ENCODE peak calls at places on chromosome 1, in eight cellular contexts. One of them, this sample, is unnamed.

GRCh38 chr1:186735463-186735862 is 55.2 kb upstream of the PTGS2 start:
- DNase-seq in PC-9: no peak
- DNase-seq in neural progenitor cell: no peak
- DNase-seq in tibial nerve: no peak
- DNase-seq in neural crest cell: no peak
- DNase-seq in CD8-positive, alpha-beta T cell: no peak
- DNase-seq in epithelial cell of esophagus: peak; percentile 87
- DNase-seq in BE2C: no peak
- DNase-seq in this sample: no peak

GRCh38 chr1:30782361-30783243 is 25.0 kb upstream of the LAPTM5 start:
- DNase-seq in CD8-positive, alpha-beta T cell: peak; percentile 36
- DNase-seq in neural progenitor cell: peak; percentile 89
- DNase-seq in tibial nerve: no peak
- DNase-seq in PC-9: peak; percentile 52
- DNase-seq in neural crest cell: peak; percentile 80
- DNase-seq in epithelial cell of esophagus: peak; percentile 60
- DNase-seq in BE2C: peak; percentile 50
- DNase-seq in this sample: peak; percentile 94

GRCh38 chr1:9670085-9670484 is 18.6 kb downstream of the PIK3CD start:
- DNase-seq in PC-9: no peak
- DNase-seq in BE2C: no peak
- DNase-seq in neural progenitor cell: no peak
- DNase-seq in CD8-positive, alpha-beta T cell: no peak
- DNase-seq in neural crest cell: no peak
- DNase-seq in epithelial cell of esophagus: no peak
- DNase-seq in tibial nerve: no peak
- DNase-seq in this sample: no peak

GRCh38 chr1:206766251-206766856 is 4.2 kb upstream of the IL19 start:
- DNase-seq in epithelial cell of esophagus: peak; percentile 18
- DNase-seq in CD8-positive, alpha-beta T cell: peak; percentile 47
- DNase-seq in BE2C: no peak
- DNase-seq in neural crest cell: no peak
- DNase-seq in tibial nerve: no peak
- DNase-seq in PC-9: peak; percentile 16
- DNase-seq in neural progenitor cell: peak; percentile 7
- DNase-seq in this sample: no peak

GRCh38 chr1:24289937-24290595 is 29.1 kb upstream of the GRHL3 start:
- DNase-seq in neural crest cell: no peak
- DNase-seq in tibial nerve: peak; percentile 61
- DNase-seq in PC-9: peak; percentile 67
- DNase-seq in CD8-positive, alpha-beta T cell: no peak
- DNase-seq in BE2C: peak; percentile 80
- DNase-seq in epithelial cell of esophagus: peak; percentile 93
- DNase-seq in neural progenitor cell: no peak
- DNase-seq in this sample: no peak

GRCh38 chr1:111769517-111770146 is 13.9 kb downstream of the DDX20 start:
- DNase-seq in tibial nerve: no peak
- DNase-seq in epithelial cell of esophagus: peak; percentile 75
- DNase-seq in BE2C: peak; percentile 52
- DNase-seq in neural progenitor cell: peak; percentile 57
- DNase-seq in neural crest cell: no peak
- DNase-seq in CD8-positive, alpha-beta T cell: peak; percentile 7
- DNase-seq in PC-9: peak; percentile 20
- DNase-seq in this sample: no peak

GRCh38 chr1:65717815-65718454 is 74.8 kb upstream of the PDE4B start:
- DNase-seq in PC-9: no peak
- DNase-seq in neural progenitor cell: no peak
- DNase-seq in neural crest cell: no peak
- DNase-seq in epithelial cell of esophagus: peak; percentile 8
- DNase-seq in tibial nerve: no peak
- DNase-seq in CD8-positive, alpha-beta T cell: no peak
- DNase-seq in BE2C: no peak
- DNase-seq in this sample: no peak

GRCh38 chr1:200374569-200375312 is 35.1 kb downstream of the ZNF281 start:
- DNase-seq in tibial nerve: no peak
- DNase-seq in epithelial cell of esophagus: peak; percentile 55
- DNase-seq in neural crest cell: no peak
- DNase-seq in BE2C: no peak
- DNase-seq in neural progenitor cell: no peak
- DNase-seq in PC-9: no peak
- DNase-seq in CD8-positive, alpha-beta T cell: no peak
- DNase-seq in this sample: no peak

GRCh38 chr1:43818691-43819090 is 111.4 kb downstream of the ST3GAL3 start:
- DNase-seq in CD8-positive, alpha-beta T cell: no peak
- DNase-seq in PC-9: no peak
- DNase-seq in epithelial cell of esophagus: no peak
- DNase-seq in BE2C: no peak
- DNase-seq in neural crest cell: no peak
- DNase-seq in tibial nerve: no peak
- DNase-seq in neural progenitor cell: no peak
- DNase-seq in this sample: no peak

GRCh38 chr1:100597784-100598183 is 59.8 kb downstream of the GPR88 start:
- DNase-seq in CD8-positive, alpha-beta T cell: no peak
- DNase-seq in neural crest cell: no peak
- DNase-seq in epithelial cell of esophagus: no peak
- DNase-seq in PC-9: no peak
- DNase-seq in BE2C: no peak
- DNase-seq in neural progenitor cell: no peak
- DNase-seq in tibial nerve: no peak
- DNase-seq in this sample: no peak

GRCh38 chr1:15720861-15721260 is 15.2 kb upstream of the SLC25A34 start:
- DNase-seq in neural crest cell: no peak
- DNase-seq in tibial nerve: no peak
- DNase-seq in neural progenitor cell: no peak
- DNase-seq in epithelial cell of esophagus: no peak
- DNase-seq in CD8-positive, alpha-beta T cell: no peak
- DNase-seq in BE2C: no peak
- DNase-seq in PC-9: no peak
- DNase-seq in this sample: no peak

GRCh38 chr1:15717418-15718131 is 18.5 kb upstream of the SLC25A34 start:
- DNase-seq in neural progenitor cell: no peak
- DNase-seq in PC-9: no peak
- DNase-seq in epithelial cell of esophagus: no peak
- DNase-seq in CD8-positive, alpha-beta T cell: no peak
- DNase-seq in tibial nerve: no peak
- DNase-seq in BE2C: no peak
- DNase-seq in neural crest cell: no peak
- DNase-seq in this sample: no peak

GRCh38 chr1:15719721-15720120 is 16.3 kb upstream of the SLC25A34 start:
- DNase-seq in epithelial cell of esophagus: no peak
- DNase-seq in PC-9: no peak
- DNase-seq in neural crest cell: no peak
- DNase-seq in CD8-positive, alpha-beta T cell: no peak
- DNase-seq in BE2C: no peak
- DNase-seq in tibial nerve: no peak
- DNase-seq in neural progenitor cell: no peak
- DNase-seq in this sample: no peak

GRCh38 chr1:15714438-15715136 is 21.5 kb upstream of the SLC25A34 start:
- DNase-seq in PC-9: no peak
- DNase-seq in tibial nerve: no peak
- DNase-seq in neural progenitor cell: no peak
- DNase-seq in epithelial cell of esophagus: no peak
- DNase-seq in neural crest cell: no peak
- DNase-seq in BE2C: no peak
- DNase-seq in CD8-positive, alpha-beta T cell: no peak
- DNase-seq in this sample: no peak

DNA sequence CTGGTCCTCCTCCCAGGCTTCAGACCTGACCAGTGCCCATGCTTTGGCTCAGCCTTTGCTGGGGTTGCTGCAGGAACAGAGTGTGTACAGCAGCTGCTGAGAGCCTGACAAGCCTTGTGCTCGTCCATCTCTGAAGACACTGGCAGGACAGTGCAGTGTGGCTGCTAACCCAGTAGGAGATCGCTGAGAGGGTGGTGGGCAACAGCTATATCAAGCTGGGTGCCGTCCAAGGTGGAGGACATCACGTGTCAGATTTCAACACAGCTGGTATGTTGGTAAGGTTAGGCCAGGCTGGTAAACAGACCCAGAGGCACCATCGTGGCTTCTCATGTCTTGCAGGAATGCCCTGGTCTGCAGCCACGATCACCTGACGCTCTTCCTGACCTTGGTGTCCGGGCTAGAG is 17.9 kb upstream of the SLC25A34 start:
- DNase-seq in neural progenitor cell: no peak
- DNase-seq in BE2C: no peak
- DNase-seq in CD8-positive, alpha-beta T cell: no peak
- DNase-seq in tibial nerve: no peak
- DNase-seq in epithelial cell of esophagus: no peak
- DNase-seq in neural crest cell: no peak
- DNase-seq in PC-9: no peak
- DNase-seq in this sample: no peak
- TF ChIP-seq CTCF in neural progenitor cell: no peak
- TF ChIP-seq CTCF in BE2C: no peak
- TF ChIP-seq CTCF in CD8-positive, alpha-beta T cell: no peak
- TF ChIP-seq CTCF in tibial nerve: no peak
- TF ChIP-seq CTCF in epithelial cell of esophagus: no peak
- TF ChIP-seq CTCF in neural crest cell: no peak
- TF ChIP-seq CTCF in PC-9: no peak
- TF ChIP-seq CTCF in this sample: no peak

GRCh38 chr1:47407481-47407880 is 8.6 kb upstream of the FOXE3 start:
- DNase-seq in tibial nerve: no peak
- DNase-seq in PC-9: no peak
- DNase-seq in epithelial cell of esophagus: peak; percentile 77
- DNase-seq in neural crest cell: no peak
- DNase-seq in CD8-positive, alpha-beta T cell: no peak
- DNase-seq in BE2C: no peak
- DNase-seq in neural progenitor cell: no peak
- DNase-seq in this sample: no peak
- TF ChIP-seq CTCF in tibial nerve: no peak
- TF ChIP-seq CTCF in PC-9: no peak
- TF ChIP-seq CTCF in epithelial cell of esophagus: no peak
- TF ChIP-seq CTCF in neural crest cell: no peak
- TF ChIP-seq CTCF in CD8-positive, alpha-beta T cell: no peak
- TF ChIP-seq CTCF in BE2C: no peak
- TF ChIP-seq CTCF in neural progenitor cell: no peak
- TF ChIP-seq CTCF in this sample: no peak

GRCh38 chr1:99269321-99269720 is 5.0 kb downstream of the PLPPR4 start:
- DNase-seq in BE2C: no peak
- DNase-seq in neural crest cell: no peak
- DNase-seq in epithelial cell of esophagus: no peak
- DNase-seq in CD8-positive, alpha-beta T cell: no peak
- DNase-seq in neural progenitor cell: no peak
- DNase-seq in tibial nerve: no peak
- DNase-seq in PC-9: no peak
- DNase-seq in this sample: no peak

GRCh38 chr1:99266731-99267130 is 2.4 kb downstream of the PLPPR4 start:
- DNase-seq in CD8-positive, alpha-beta T cell: no peak
- DNase-seq in neural crest cell: no peak
- DNase-seq in tibial nerve: no peak
- DNase-seq in neural progenitor cell: no peak
- DNase-seq in PC-9: no peak
- DNase-seq in epithelial cell of esophagus: peak; percentile 7
- DNase-seq in BE2C: no peak
- DNase-seq in this sample: no peak

GRCh38 chr1:99265124-99265523 is 832 bp downstream of the PLPPR4 start:
- DNase-seq in neural crest cell: no peak
- DNase-seq in BE2C: no peak
- DNase-seq in CD8-positive, alpha-beta T cell: no peak
- DNase-seq in tibial nerve: no peak
- DNase-seq in PC-9: no peak
- DNase-seq in epithelial cell of esophagus: no peak
- DNase-seq in neural progenitor cell: no peak
- DNase-seq in this sample: no peak

GRCh38 chr1:99268021-99268420 is 3.7 kb downstream of the PLPPR4 start:
- DNase-seq in BE2C: no peak
- DNase-seq in tibial nerve: no peak
- DNase-seq in epithelial cell of esophagus: no peak
- DNase-seq in PC-9: no peak
- DNase-seq in neural crest cell: no peak
- DNase-seq in neural progenitor cell: no peak
- DNase-seq in CD8-positive, alpha-beta T cell: no peak
- DNase-seq in this sample: no peak

GRCh38 chr1:99264201-99265021 is at the start of gene PLPPR4:
- DNase-seq in CD8-positive, alpha-beta T cell: no peak
- DNase-seq in epithelial cell of esophagus: peak; percentile 36
- DNase-seq in PC-9: peak; percentile 19
- DNase-seq in neural crest cell: peak; percentile 57
- DNase-seq in BE2C: peak; percentile 84
- DNase-seq in neural progenitor cell: peak; percentile 87
- DNase-seq in tibial nerve: no peak
- DNase-seq in this sample: no peak
- TF ChIP-seq CTCF in CD8-positive, alpha-beta T cell: no peak
- TF ChIP-seq CTCF in epithelial cell of esophagus: no peak
- TF ChIP-seq CTCF in PC-9: no peak
- TF ChIP-seq CTCF in neural crest cell: no peak
- TF ChIP-seq CTCF in BE2C: peak; percentile 9
- TF ChIP-seq CTCF in neural progenitor cell: peak; percentile 17
- TF ChIP-seq CTCF in tibial nerve: no peak
- TF ChIP-seq CTCF in this sample: peak; percentile 15

GRCh38 chr1:21814241-21814918 is 2.3 kb downstream of the LDLRAD2 start:
- DNase-seq in CD8-positive, alpha-beta T cell: no peak
- DNase-seq in neural crest cell: peak; percentile 60
- DNase-seq in tibial nerve: no peak
- DNase-seq in PC-9: no peak
- DNase-seq in epithelial cell of esophagus: no peak
- DNase-seq in BE2C: no peak
- DNase-seq in neural progenitor cell: peak; percentile 85
- DNase-seq in this sample: no peak
- TF ChIP-seq CTCF in CD8-positive, alpha-beta T cell: peak; percentile 55
- TF ChIP-seq CTCF in neural crest cell: peak; percentile 79
- TF ChIP-seq CTCF in tibial nerve: peak; percentile 45
- TF ChIP-seq CTCF in PC-9: no peak
- TF ChIP-seq CTCF in epithelial cell of esophagus: peak; percentile 28
- TF ChIP-seq CTCF in BE2C: peak; percentile 32
- TF ChIP-seq CTCF in neural progenitor cell: peak; percentile 83
- TF ChIP-seq CTCF in this sample: peak; percentile 7

This sample was measured in D721Med.